ENCODE peak calls at places on chromosome 5, in eight cellular contexts. One of them, this sample, is unnamed. For H3K4me1 and H3K9me3, the result is how much of the 10 kb centered on the place peaks cover.

GRCh38 chr5:141430332-141431113 is at the start of gene PCDHGA12:
- DNase-seq in HCT116: no peak
- DNase-seq in heart left ventricle: peak
- DNase-seq in vagina: no peak
- DNase-seq in PC-9: peak
- DNase-seq in body of pancreas: no peak
- DNase-seq in lung: no peak
- DNase-seq in H9: no peak
- DNase-seq in this sample: no peak

GRCh38 chr5:157862183-157862851 is 3.4 kb upstream of the CLINT1 start:
- DNase-seq in HCT116: no peak
- DNase-seq in heart left ventricle: no peak
- DNase-seq in vagina: no peak
- DNase-seq in PC-9: no peak
- DNase-seq in body of pancreas: no peak
- DNase-seq in lung: no peak
- DNase-seq in H9: no peak
- DNase-seq in this sample: no peak

GRCh38 chr5:163696270-163696887 is 191.0 kb downstream of the MAT2B start:
- DNase-seq in HCT116: peak
- DNase-seq in heart left ventricle: peak
- DNase-seq in vagina: no peak
- DNase-seq in PC-9: peak
- DNase-seq in body of pancreas: peak
- DNase-seq in lung: no peak
- DNase-seq in H9: peak
- DNase-seq in this sample: no peak

GRCh38 chr5:27387535-27388073 is 349.2 kb upstream of the CDH9 start:
- DNase-seq in HCT116: no peak
- DNase-seq in heart left ventricle: no peak
- DNase-seq in vagina: no peak
- DNase-seq in PC-9: no peak
- DNase-seq in body of pancreas: no peak
- DNase-seq in lung: no peak
- DNase-seq in H9: no peak
- DNase-seq in this sample: no peak

GRCh38 chr5:51829226-51829625 is 446.0 kb downstream of the ISL1 start:
- DNase-seq in HCT116: no peak
- DNase-seq in heart left ventricle: no peak
- DNase-seq in vagina: no peak
- DNase-seq in PC-9: peak
- DNase-seq in body of pancreas: no peak
- DNase-seq in lung: no peak
- DNase-seq in H9: no peak
- DNase-seq in this sample: no peak

GRCh38 chr5:4584982-4585381 is 555.1 kb upstream of the ADAMTS16 start:
- DNase-seq in HCT116: no peak
- DNase-seq in heart left ventricle: no peak
- DNase-seq in vagina: no peak
- DNase-seq in PC-9: no peak
- DNase-seq in body of pancreas: no peak
- DNase-seq in lung: peak
- DNase-seq in H9: no peak
- DNase-seq in this sample: no peak

GRCh38 chr5:75366787-75367186 is 29.8 kb downstream of the HMGCR start:
- DNase-seq in HCT116: no peak
- DNase-seq in heart left ventricle: no peak
- DNase-seq in vagina: no peak
- DNase-seq in PC-9: no peak
- DNase-seq in body of pancreas: no peak
- DNase-seq in lung: no peak
- DNase-seq in H9: no peak
- DNase-seq in this sample: no peak

GRCh38 chr5:91022518-91022917 is 360.6 kb downstream of the ARRDC3 start:
- DNase-seq in HCT116: no peak
- DNase-seq in heart left ventricle: no peak
- DNase-seq in vagina: no peak
- DNase-seq in PC-9: no peak
- DNase-seq in body of pancreas: no peak
- DNase-seq in lung: no peak
- DNase-seq in H9: no peak
- DNase-seq in this sample: no peak

GRCh38 chr5:133051547-133052316 is at the start of gene HSPA4:
- DNase-seq in HCT116: peak
- DNase-seq in heart left ventricle: peak
- DNase-seq in vagina: peak
- DNase-seq in PC-9: peak
- DNase-seq in body of pancreas: peak
- DNase-seq in lung: peak
- DNase-seq in H9: peak
- DNase-seq in this sample: peak

GRCh38 chr5:61673007-61673735 is 341.1 kb downstream of the ZSWIM6 start:
- DNase-seq in HCT116: peak
- DNase-seq in heart left ventricle: no peak
- DNase-seq in vagina: no peak
- DNase-seq in PC-9: peak
- DNase-seq in body of pancreas: peak
- DNase-seq in lung: no peak
- DNase-seq in H9: no peak
- DNase-seq in this sample: no peak

GRCh38 chr5:775960-776861 is 8.3 kb downstream of the ZDHHC11B start:
- DNase-seq in HCT116: no peak
- DNase-seq in heart left ventricle: no peak
- DNase-seq in vagina: no peak
- DNase-seq in PC-9: no peak
- DNase-seq in body of pancreas: no peak
- DNase-seq in lung: peak
- DNase-seq in H9: peak
- DNase-seq in this sample: no peak

GRCh38 chr5:124760608-124761390 is 14.4 kb upstream of the ZNF608 start:
- DNase-seq in HCT116: no peak
- DNase-seq in heart left ventricle: no peak
- DNase-seq in vagina: no peak
- DNase-seq in PC-9: no peak
- DNase-seq in body of pancreas: no peak
- DNase-seq in lung: no peak
- DNase-seq in H9: no peak
- DNase-seq in this sample: no peak

GRCh38 chr5:74073257-74073656 is 447.3 kb downstream of the ARHGEF28 start:
- DNase-seq in HCT116: no peak
- DNase-seq in heart left ventricle: no peak
- DNase-seq in vagina: no peak
- DNase-seq in PC-9: no peak
- DNase-seq in body of pancreas: no peak
- DNase-seq in lung: no peak
- DNase-seq in H9: no peak
- DNase-seq in this sample: no peak

GRCh38 chr5:1006656-1007071 is 1.9 kb upstream of the NKD2 start:
- DNase-seq in HCT116: no peak
- DNase-seq in heart left ventricle: no peak
- DNase-seq in vagina: no peak
- DNase-seq in PC-9: peak
- DNase-seq in body of pancreas: no peak
- DNase-seq in lung: peak
- DNase-seq in H9: no peak
- DNase-seq in this sample: peak

GRCh38 chr5:158812381-158812780 is 287.3 kb downstream of the EBF1 start:
- DNase-seq in HCT116: no peak
- DNase-seq in heart left ventricle: no peak
- DNase-seq in vagina: no peak
- DNase-seq in PC-9: no peak
- DNase-seq in body of pancreas: no peak
- DNase-seq in lung: no peak
- DNase-seq in H9: peak
- DNase-seq in this sample: no peak

GRCh38 chr5:31833005-31833404 is 194.1 kb downstream of the PDZD2 start:
- DNase-seq in HCT116: no peak
- DNase-seq in heart left ventricle: no peak
- DNase-seq in vagina: no peak
- DNase-seq in PC-9: no peak
- DNase-seq in body of pancreas: no peak
- DNase-seq in lung: no peak
- DNase-seq in H9: no peak
- DNase-seq in this sample: no peak

GRCh38 chr5:123559434-123559775 is 47.4 kb downstream of the CSNK1G3 start:
- DNase-seq in HCT116: no peak
- DNase-seq in heart left ventricle: no peak
- DNase-seq in vagina: no peak
- DNase-seq in PC-9: no peak
- DNase-seq in body of pancreas: no peak
- DNase-seq in lung: no peak
- DNase-seq in H9: no peak
- DNase-seq in this sample: no peak

GRCh38 chr5:177111720-177112394 is 21.7 kb upstream of the NSD1 start:
- DNase-seq in HCT116: peak
- DNase-seq in heart left ventricle: peak
- DNase-seq in vagina: no peak
- DNase-seq in PC-9: peak
- DNase-seq in body of pancreas: peak
- DNase-seq in lung: no peak
- DNase-seq in H9: peak
- DNase-seq in this sample: peak

GRCh38 chr5:151264113-151264512 is 11.1 kb downstream of the GM2A start:
- DNase-seq in HCT116: no peak
- DNase-seq in heart left ventricle: no peak
- DNase-seq in vagina: no peak
- DNase-seq in PC-9: peak
- DNase-seq in body of pancreas: no peak
- DNase-seq in lung: no peak
- DNase-seq in H9: no peak
- DNase-seq in this sample: no peak
- H3K4me1 ChIP-seq in HCT116: under half
- H3K4me1 ChIP-seq in heart left ventricle: under half
- H3K4me1 ChIP-seq in vagina: under half
- H3K4me1 ChIP-seq in PC-9: under half
- H3K4me1 ChIP-seq in body of pancreas: under half
- H3K4me1 ChIP-seq in lung: under half
- H3K4me1 ChIP-seq in H9: under half
- H3K4me1 ChIP-seq in this sample: under half

GRCh38 chr5:171441246-171441791 is 21.9 kb downstream of the FGF18 start:
- DNase-seq in HCT116: no peak
- DNase-seq in heart left ventricle: no peak
- DNase-seq in vagina: no peak
- DNase-seq in PC-9: no peak
- DNase-seq in body of pancreas: no peak
- DNase-seq in lung: no peak
- DNase-seq in H9: no peak
- DNase-seq in this sample: no peak
- H3K9me3 ChIP-seq in HCT116: under half
- H3K9me3 ChIP-seq in heart left ventricle: under half
- H3K9me3 ChIP-seq in vagina: under half
- H3K9me3 ChIP-seq in PC-9: under half
- H3K9me3 ChIP-seq in body of pancreas: under half
- H3K9me3 ChIP-seq in lung: under half
- H3K9me3 ChIP-seq in H9: under half
- H3K9me3 ChIP-seq in this sample: under half

GRCh38 chr5:127892467-127893207 is 189.4 kb downstream of the CCDC192 start:
- DNase-seq in HCT116: peak
- DNase-seq in heart left ventricle: no peak
- DNase-seq in vagina: no peak
- DNase-seq in PC-9: peak
- DNase-seq in body of pancreas: no peak
- DNase-seq in lung: no peak
- DNase-seq in H9: no peak
- DNase-seq in this sample: no peak
- H3K4me1 ChIP-seq in HCT116: under half
- H3K4me1 ChIP-seq in heart left ventricle: under half
- H3K4me1 ChIP-seq in vagina: under half
- H3K4me1 ChIP-seq in PC-9: under half
- H3K4me1 ChIP-seq in body of pancreas: under half
- H3K4me1 ChIP-seq in lung: under half
- H3K4me1 ChIP-seq in H9: under half
- H3K4me1 ChIP-seq in this sample: under half

DNA sequence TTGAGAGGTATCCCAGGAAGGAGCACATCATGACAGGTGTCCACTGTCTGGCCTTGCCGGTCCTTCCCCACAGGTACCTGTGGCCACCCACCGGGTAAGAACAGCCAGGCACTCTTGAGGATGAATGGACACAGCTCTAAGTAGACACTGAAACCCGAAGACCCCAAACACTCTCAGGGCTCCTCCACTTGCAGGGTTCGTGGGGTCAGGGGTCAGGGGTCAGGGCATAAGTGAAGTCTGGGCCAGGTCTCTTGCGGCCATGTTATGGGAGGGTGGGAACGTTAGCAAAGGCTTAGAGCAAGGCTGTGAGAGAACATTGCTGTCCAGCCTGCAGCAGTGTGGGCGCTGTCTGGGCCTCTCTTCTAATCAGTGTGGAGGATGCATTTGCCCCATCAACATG is 40.0 kb downstream of the MAPK9 start:
- DNase-seq in HCT116: no peak
- DNase-seq in heart left ventricle: no peak
- DNase-seq in vagina: no peak
- DNase-seq in PC-9: no peak
- DNase-seq in body of pancreas: no peak
- DNase-seq in lung: no peak
- DNase-seq in H9: no peak
- DNase-seq in this sample: no peak
- H3K9me3 ChIP-seq in HCT116: under half
- H3K9me3 ChIP-seq in heart left ventricle: half or more
- H3K9me3 ChIP-seq in vagina: half or more
- H3K9me3 ChIP-seq in PC-9: under half
- H3K9me3 ChIP-seq in body of pancreas: half or more
- H3K9me3 ChIP-seq in lung: half or more
- H3K9me3 ChIP-seq in H9: half or more
- H3K9me3 ChIP-seq in this sample: under half

This sample was measured in ovary.